ENCODE peak calls at places on chromosomes 11 and 22, in four cellular contexts. W is transverse colon, M is neural progenitor cell, C is GF-D8. J is an unnamed sample.

GRCh38 chr11:33867566-33867965 is 24.3 kb downstream of the LMO2 start:
- DNase-seq in W (no peak), M (no peak), C (no peak), J (no peak)

GRCh38 chr11:86523738-86524602 is 148.4 kb downstream of the ME3 start:
- DNase-seq in C (no peak), M (no peak), W (no peak), J (no peak)

GRCh38 chr11:22197139-22197893 is 4.4 kb downstream of the ANO5 start:
- DNase-seq in M (no peak), W (no peak), C (no peak), J (no peak)

GRCh38 chr11:126588630-126589491 is 233.4 kb downstream of the ST3GAL4 start:
- DNase-seq in M (no peak), C (no peak), W (no peak), J (peak; percentile 66)

GRCh38 chr22:37234736-37235711 is 9.0 kb downstream of the RAC2 start:
- DNase-seq in M (no peak), C (no peak), W (peak; percentile 10), J (no peak)

GRCh38 chr11:1050581-1051355 is 14.2 kb upstream of the MUC6 start:
- DNase-seq in M (peak; percentile 80), C (no peak), W (peak; percentile 86), J (peak; percentile 88)

GRCh38 chr11:58740447-58740846 is 8.7 kb upstream of the GLYAT start:
- DNase-seq in C (no peak), M (no peak), W (no peak), J (no peak)

GRCh38 chr11:4983851-4984250 is 10.8 kb upstream of the OR51L1 start:
- DNase-seq in W (no peak), M (no peak), C (no peak), J (peak; percentile 91)

GRCh38 chr11:8061555-8062428 is 19.2 kb upstream of the TUB start:
- DNase-seq in C (no peak), W (no peak), M (no peak), J (no peak)

GRCh38 chr11:74641289-74641688 is 48.9 kb downstream of the POLD3 start:
- DNase-seq in M (peak; percentile 37), C (no peak), W (no peak), J (peak; percentile 17)

GRCh38 chr11:64146036-64146943 is 19.6 kb downstream of the MACROD1 start:
- DNase-seq in C (no peak), W (peak; percentile 61), M (peak; percentile 72), J (peak; percentile 75)

GRCh38 chr22:43197271-43197941 is 10.5 kb upstream of the TTLL12 start:
- DNase-seq in C (no peak), W (no peak), M (no peak), J (peak; percentile 39)

GRCh38 chr22:44337658-44338004 is 24.9 kb upstream of the SHISAL1 start:
- DNase-seq in M (peak; percentile 48), W (peak; percentile 22), C (no peak), J (peak; percentile 68)

GRCh38 chr11:60866911-60867870 is at the start of gene ZP1:
- DNase-seq in C (no peak), W (no peak), M (no peak), J (peak; percentile 67)

GRCh38 chr11:64295760-64296159 is 4.4 kb upstream of the CATSPERZ start:
- DNase-seq in M (no peak), C (no peak), W (no peak), J (no peak)

GRCh38 chr11:79108851-79109250 is 332.0 kb downstream of the TENM4 start:
- DNase-seq in M (no peak), W (no peak), C (no peak), J (no peak)

GRCh38 chr11:117039897-117040296 is 58.3 kb downstream of the SIK3 start:
- DNase-seq in W (no peak), M (no peak), C (no peak), J (no peak)